ENCODE peak calls at places on chromosomes 13 and 19, in seven cellular contexts. W is WERI-Rb-1, Q is lower leg skin, P is transverse colon, U is AG09319, S is IMR-90, G is neural progenitor cell. T is an unnamed sample.
A peak's percentile ranks its signal among the peaks of the same experiment; 100 is the strongest.

GRCh38 chr13:39600766-39601165 is 2.2 kb downstream of the LHFPL6 start:
- DNase-seq in W (peak; percentile 13), Q (no peak), P (no peak), U (no peak), S (no peak), G (peak; percentile 62), T (no peak)

GRCh38 chr13:30362869-30363268 is 55.5 kb upstream of the KATNAL1 start:
- DNase-seq in W (peak; percentile 30), Q (no peak), P (no peak), U (no peak), S (no peak), G (no peak), T (no peak)

GRCh38 chr19:28710278-28710677 is 502.7 kb downstream of the UQCRFS1 start:
- DNase-seq in W (no peak), Q (no peak), P (no peak), U (peak; percentile 43), S (peak; percentile 67), G (peak; percentile 73), T (no peak)

GRCh38 chr19:14089662-14090508 is 666 bp downstream of the SAMD1 start:
- DNase-seq in W (peak; percentile 60), Q (peak; percentile 89), P (peak; percentile 63), U (no peak), S (peak; percentile 74), G (peak; percentile 90), T (peak; percentile 69)

GRCh38 chr19:38661996-38662395 is 14.5 kb downstream of the ACTN4 start:
- DNase-seq in W (no peak), Q (no peak), P (peak; percentile 55), U (no peak), S (no peak), G (no peak), T (no peak)

GRCh38 chr13:66780814-66781213 is 449.3 kb downstream of the PCDH9 start:
- DNase-seq in W (no peak), Q (no peak), P (no peak), U (no peak), S (peak; percentile 20), G (no peak), T (no peak)

GRCh38 chr13:34302596-34302995 is 484.6 kb downstream of the RFC3 start:
- DNase-seq in W (no peak), Q (no peak), P (no peak), U (no peak), S (no peak), G (no peak), T (no peak)

GRCh38 chr13:27770809-27771208 is 21.5 kb upstream of the GSX1 start:
- DNase-seq in W (peak; percentile 47), Q (peak; percentile 43), P (peak; percentile 36), U (no peak), S (peak; percentile 13), G (peak; percentile 56), T (no peak)

GRCh38 chr13:25473864-25474263 is 102.1 kb downstream of the ATP8A2 start:
- DNase-seq in W (no peak), Q (no peak), P (no peak), U (no peak), S (no peak), G (no peak), T (no peak)

GRCh38 chr13:77429320-77430142 is 102.6 kb upstream of the MYCBP2 start:
- DNase-seq in W (no peak), Q (no peak), P (no peak), U (no peak), S (no peak), G (no peak), T (no peak)

GRCh38 chr19:9793051-9793591 is 24.6 kb upstream of the ZNF846 start:
- DNase-seq in W (peak; percentile 63), Q (peak; percentile 95), P (peak; percentile 66), U (no peak), S (peak; percentile 32), G (no peak), T (no peak)

GRCh38 chr19:5988520-5989387 is 10.8 kb upstream of the RANBP3 start:
- DNase-seq in W (no peak), Q (no peak), P (no peak), U (no peak), S (peak; percentile 25), G (no peak), T (no peak)

GRCh38 chr19:31572671-31573298 is 223.5 kb upstream of the TSHZ3 start:
- DNase-seq in W (no peak), Q (peak; percentile 49), P (no peak), U (no peak), S (no peak), G (peak; percentile 23), T (no peak)

GRCh38 chr13:97658556-97658955 is 224.6 kb downstream of the RAP2A start:
- DNase-seq in W (no peak), Q (no peak), P (no peak), U (no peak), S (no peak), G (no peak), T (no peak)

GRCh38 chr13:97653741-97654140 is 219.8 kb downstream of the RAP2A start:
- DNase-seq in W (no peak), Q (no peak), P (no peak), U (peak; percentile 16), S (peak; percentile 46), G (no peak), T (no peak)

GRCh38 chr13:97660488-97661086 is 226.6 kb downstream of the RAP2A start:
- DNase-seq in W (no peak), Q (no peak), P (no peak), U (no peak), S (no peak), G (no peak), T (no peak)

DNA sequence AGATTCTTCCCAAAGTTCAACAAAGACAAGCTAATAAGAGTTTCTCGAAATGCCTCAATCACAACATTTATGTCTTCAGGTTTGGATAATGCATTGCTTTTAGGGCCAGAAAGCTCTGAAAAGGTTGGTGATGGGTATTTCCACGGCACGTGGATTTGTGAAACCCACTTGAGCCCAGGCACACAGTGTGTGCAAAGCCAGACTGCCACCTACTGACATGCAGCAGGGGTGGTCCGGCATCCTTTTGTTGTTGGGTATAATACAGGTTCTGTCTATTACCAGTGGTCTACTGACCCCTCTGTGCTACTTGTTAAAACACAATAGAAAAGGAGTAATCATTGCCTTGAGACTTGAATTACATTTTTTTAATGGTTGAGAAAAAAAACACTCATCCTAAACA is 225.6 kb downstream of the RAP2A start:
- DNase-seq in W (peak; percentile 73), Q (no peak), P (no peak), U (no peak), S (peak; percentile 21), G (peak; percentile 65), T (no peak)
- TF ChIP-seq CTCF in W (peak; percentile 92), Q (no peak), P (no peak), U (peak; percentile 38), S (peak; percentile 41), G (peak; percentile 43), T (no peak)

DNA sequence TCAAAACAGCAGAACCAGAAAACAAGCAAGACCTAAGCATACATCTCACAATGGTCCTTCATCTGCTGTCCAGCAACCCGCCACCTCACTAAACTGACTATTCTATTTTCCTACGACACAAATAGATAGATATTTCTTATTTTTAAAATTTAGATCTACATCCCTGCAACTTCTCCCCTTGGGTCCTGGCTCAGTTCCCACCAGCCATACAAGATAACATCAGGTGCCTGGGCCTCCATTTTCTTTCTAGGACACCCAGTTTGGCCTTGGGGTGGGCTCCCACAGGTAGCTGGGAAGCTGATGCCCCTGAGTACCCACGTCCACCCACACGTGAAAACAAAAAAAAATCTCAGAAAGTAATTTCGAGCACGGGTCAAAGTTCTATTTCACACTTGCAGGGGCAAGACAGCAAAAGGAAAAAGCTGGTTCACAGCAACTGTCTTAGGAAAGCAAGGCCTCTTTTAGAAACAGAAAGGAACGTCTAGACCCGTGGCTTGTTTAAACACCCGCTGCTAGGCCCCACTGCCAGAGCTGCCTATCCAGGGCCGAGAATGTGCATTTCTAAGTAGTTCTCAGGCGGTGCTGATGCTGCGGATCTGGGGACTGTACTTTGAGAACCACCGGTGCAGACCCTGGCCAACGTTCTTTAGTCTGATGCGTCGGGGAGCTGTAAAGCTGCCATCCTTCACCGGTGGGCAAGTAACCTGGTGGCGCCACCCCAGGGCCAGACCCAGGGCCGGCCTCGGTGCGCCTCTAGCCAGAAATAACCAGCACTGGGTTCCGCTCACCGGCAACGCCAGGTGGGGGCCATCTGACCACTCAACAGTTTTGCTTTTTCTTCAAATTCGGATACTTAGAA is 47.3 kb downstream of the TGDS start:
- DNase-seq in W (peak; percentile 89), Q (peak; percentile 88), P (peak; percentile 59), U (no peak), S (peak; percentile 29), G (peak; percentile 82), T (no peak)
- TF ChIP-seq CTCF in W (peak; percentile 61), Q (no peak), P (no peak), U (no peak), S (peak; percentile 4), G (peak; percentile 41), T (no peak)

GRCh38 chr13:112712451-112712881 is 22.6 kb downstream of the ATP11A start:
- DNase-seq in W (peak; percentile 6), Q (peak; percentile 86), P (no peak), U (no peak), S (no peak), G (no peak), T (peak; percentile 14)

GRCh38 chr13:112713517-112714253 is 23.8 kb downstream of the ATP11A start:
- DNase-seq in W (no peak), Q (peak; percentile 70), P (no peak), U (no peak), S (no peak), G (no peak), T (no peak)

GRCh38 chr13:112710855-112711527 is 21.2 kb downstream of the ATP11A start:
- DNase-seq in W (no peak), Q (peak; percentile 84), P (peak; percentile 6), U (no peak), S (no peak), G (no peak), T (no peak)

GRCh38 chr13:112709825-112710783 is 20.3 kb downstream of the ATP11A start:
- DNase-seq in W (no peak), Q (peak; percentile 71), P (peak; percentile 4), U (no peak), S (peak; percentile 48), G (no peak), T (no peak)

GRCh38 chr13:112711528-112712265 is 21.9 kb downstream of the ATP11A start:
- DNase-seq in W (no peak), Q (peak; percentile 95), P (peak; percentile 78), U (peak; percentile 93), S (peak; percentile 98), G (peak; percentile 95), T (peak; percentile 68)
- TF ChIP-seq CTCF in W (peak; percentile 55), Q (no peak), P (no peak), U (peak; percentile 36), S (no peak), G (peak; percentile 58), T (no peak)

GRCh38 chr19:45102481-45102880 is 9.5 kb downstream of the PPP1R37 start:
- DNase-seq in W (no peak), Q (no peak), P (no peak), U (no peak), S (no peak), G (no peak), T (no peak)

GRCh38 chr19:45103200-45103624 is 10.2 kb downstream of the PPP1R37 start:
- DNase-seq in W (no peak), Q (no peak), P (no peak), U (no peak), S (no peak), G (no peak), T (no peak)

GRCh38 chr19:45104658-45105384 is 11.8 kb downstream of the PPP1R37 start:
- DNase-seq in W (no peak), Q (no peak), P (no peak), U (no peak), S (no peak), G (no peak), T (no peak)

GRCh38 chr19:45101796-45102195 is 8.8 kb downstream of the PPP1R37 start:
- DNase-seq in W (no peak), Q (no peak), P (no peak), U (no peak), S (no peak), G (no peak), T (no peak)

GRCh38 chr19:45103625-45104319 is 10.8 kb downstream of the PPP1R37 start:
- DNase-seq in W (peak; percentile 88), Q (no peak), P (no peak), U (no peak), S (no peak), G (peak; percentile 94), T (no peak)
- TF ChIP-seq CTCF in W (peak; percentile 49), Q (no peak), P (no peak), U (no peak), S (no peak), G (peak; percentile 14), T (no peak)

T was measured in mesothelial cell of epicardium.